ENCODE peak calls at places on chromosomes 3 and 15, in five cellular contexts. W, N, S, O and T are unnamed samples.

GRCh38 chr15:82030191-82030590 is 15.6 kb downstream of the MEX3B start:
- ATAC-seq in W (no peak), N (no peak), S (no peak), O (no peak), T (no peak)

GRCh38 chr3:98877132-98877531 is 24.4 kb downstream of the DCBLD2 start:
- ATAC-seq in W (no peak), N (no peak), S (peak; percentile 43), O (no peak), T (no peak)

GRCh38 chr15:42133892-42134502 is 22.4 kb downstream of the PLA2G4F start:
- ATAC-seq in W (peak; percentile 75), N (peak; percentile 76), S (peak; percentile 94), O (peak; percentile 77), T (no peak)

GRCh38 chr15:90918034-90918788 is 14.1 kb downstream of the HDDC3 start:
- ATAC-seq in W (no peak), N (no peak), S (no peak), O (no peak), T (no peak)

GRCh38 chr3:106629215-106629832 is 747.9 kb upstream of the CCDC54 start:
- ATAC-seq in W (no peak), N (no peak), S (peak; percentile 98), O (no peak), T (no peak)

GRCh38 chr3:16317561-16317945 is 52.5 kb downstream of the OXNAD1 start:
- ATAC-seq in W (no peak), N (peak; percentile 38), S (no peak), O (no peak), T (no peak)

GRCh38 chr3:190721330-190721729 is 141.2 kb downstream of the GMNC start:
- ATAC-seq in W (no peak), N (no peak), S (peak; percentile 95), O (no peak), T (no peak)

GRCh38 chr3:14353486-14353885 is 48.9 kb upstream of the SLC6A6 start:
- ATAC-seq in W (no peak), N (no peak), S (no peak), O (no peak), T (no peak)

GRCh38 chr3:180749796-180750195 is 70.5 kb upstream of the CCDC39 start:
- ATAC-seq in W (no peak), N (no peak), S (no peak), O (no peak), T (no peak)

DNA sequence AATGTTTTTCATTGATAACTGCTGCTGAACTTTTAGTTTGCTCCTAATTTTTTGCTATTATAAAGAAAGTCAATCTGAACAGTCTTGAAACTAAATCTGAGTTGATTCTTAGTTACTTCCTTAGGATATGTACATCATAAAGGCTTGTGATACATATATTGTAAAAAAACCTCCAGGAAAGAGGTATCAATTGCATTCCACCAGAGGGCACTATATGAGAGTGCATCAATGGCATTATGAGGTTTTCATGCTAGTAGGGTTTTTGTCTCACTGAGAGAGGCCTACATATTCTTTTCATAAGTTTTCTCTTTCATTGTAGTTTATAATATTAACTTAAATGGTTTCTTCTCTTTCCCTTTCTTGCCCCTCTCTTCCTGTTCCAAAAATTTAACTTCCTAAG is 46.9 kb downstream of the PIK3R4 start:
- ATAC-seq in W (peak; percentile 51), N (no peak), S (peak; percentile 89), O (no peak), T (no peak)
- TF ChIP-seq CTCF in W (peak; percentile 51), N (peak; percentile 19), S (peak; percentile 59), O (peak; percentile 43), T (peak; percentile 7)

GRCh38 chr3:100089802-100090668 is 24.3 kb downstream of the FILIP1L start:
- ATAC-seq in W (peak; percentile 99), N (no peak), S (peak; percentile 90), O (peak; percentile 93), T (peak; percentile 60)
- TF ChIP-seq EP300 in W (no peak), N (no peak), S (no peak), O (no peak), T (no peak)

GRCh38 chr3:19065027-19065426 is 83.3 kb upstream of the KCNH8 start:
- ATAC-seq in W (no peak), N (no peak), S (no peak), O (no peak), T (no peak)
- TF ChIP-seq CTCF in W (peak; percentile 58), N (no peak), S (peak; percentile 17), O (peak; percentile 28), T (peak; percentile 27)

GRCh38 chr3:122067214-122067550 is 12.0 kb downstream of the CD86 start:
- ATAC-seq in W (no peak), N (no peak), S (peak; percentile 66), O (no peak), T (no peak)

GRCh38 chr3:122064318-122064717 is 9.2 kb downstream of the CD86 start:
- ATAC-seq in W (no peak), N (peak; percentile 65), S (peak; percentile 8), O (no peak), T (no peak)

GRCh38 chr3:122063908-122064307 is 8.7 kb downstream of the CD86 start:
- ATAC-seq in W (no peak), N (no peak), S (peak; percentile 64), O (no peak), T (no peak)

GRCh38 chr3:122066331-122067213 is 11.4 kb downstream of the CD86 start:
- ATAC-seq in W (no peak), N (no peak), S (peak; percentile 35), O (no peak), T (no peak)

DNA sequence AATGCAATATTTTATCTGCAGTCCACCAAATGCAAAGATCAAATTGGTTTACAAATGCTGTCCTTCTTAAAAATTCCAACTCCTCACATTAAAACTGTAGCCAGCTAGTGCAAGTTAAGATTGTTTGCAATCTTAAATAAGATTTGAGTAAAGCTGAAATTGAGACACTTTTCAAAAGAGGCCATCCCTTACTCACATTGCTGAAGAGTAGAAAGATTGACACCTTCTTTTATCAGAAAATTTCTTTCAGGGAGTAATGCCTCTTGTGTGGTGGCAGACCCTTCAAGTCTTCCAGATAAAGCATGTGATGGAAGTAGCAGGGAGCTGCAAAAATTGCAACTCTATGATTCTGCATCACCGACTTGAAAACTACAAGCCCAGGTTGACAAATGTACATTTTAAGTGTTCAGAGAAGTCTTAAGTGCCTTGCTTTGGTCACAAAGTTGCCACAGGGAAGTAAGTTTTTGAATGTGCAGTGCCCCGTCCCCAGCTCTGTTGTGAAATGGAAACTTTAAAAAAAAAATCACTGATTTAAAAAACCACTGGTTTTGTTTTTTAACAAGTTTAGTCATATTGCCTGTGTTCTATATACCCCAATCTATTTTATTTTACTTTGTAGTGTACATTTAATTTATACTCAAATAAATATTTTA is 12.6 kb downstream of the CD86 start:
- ATAC-seq in W (no peak), N (no peak), S (peak; percentile 67), O (no peak), T (no peak)
- TF ChIP-seq EP300 in W (no peak), N (no peak), S (peak; percentile 3), O (no peak), T (no peak)

GRCh38 chr15:78000089-78000926 is 77.2 kb downstream of the TBC1D2B start:
- ATAC-seq in W (peak; percentile 92), N (peak; percentile 93), S (peak; percentile 87), O (peak; percentile 88), T (peak; percentile 37)
- TF ChIP-seq CTCF in W (peak; percentile 94), N (peak; percentile 91), S (peak; percentile 72), O (peak; percentile 90), T (peak; percentile 51)

GRCh38 chr3:172844428-172844827 is 93.9 kb downstream of the ECT2 start:
- ATAC-seq in W (no peak), N (no peak), S (no peak), O (no peak), T (no peak)
- TF ChIP-seq EP300 in W (no peak), N (no peak), S (no peak), O (no peak), T (no peak)

GRCh38 chr3:77500711-77501110 is 460.8 kb downstream of the ROBO2 start:
- ATAC-seq in W (no peak), N (no peak), S (no peak), O (no peak), T (no peak)

DNA sequence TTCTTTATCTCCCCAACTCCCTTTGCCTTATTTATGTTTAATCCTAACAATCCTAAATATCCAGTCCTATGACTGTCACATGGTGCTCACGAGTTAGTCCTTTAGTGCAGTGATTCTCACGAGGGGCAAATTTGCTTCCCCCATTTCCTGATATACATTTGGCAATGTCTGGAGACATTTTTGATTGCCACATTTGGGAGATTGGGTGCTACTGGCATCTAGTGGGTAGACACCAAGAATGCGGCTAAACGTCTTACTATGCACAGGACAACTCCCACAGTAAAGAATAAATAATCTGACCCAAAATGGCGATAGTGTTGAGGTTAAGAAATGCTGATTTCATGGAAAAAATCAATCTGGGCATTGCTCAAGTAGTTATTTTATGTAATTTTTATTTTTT is 466.5 kb downstream of the ROBO2 start:
- ATAC-seq in W (no peak), N (no peak), S (no peak), O (no peak), T (no peak)
- TF ChIP-seq CTCF in W (no peak), N (no peak), S (no peak), O (no peak), T (no peak)

GRCh38 chr3:101512521-101513418 is at the start of gene SENP7:
- ATAC-seq in W (peak; percentile 85), N (peak; percentile 74), S (peak; percentile 79), O (peak; percentile 92), T (peak; percentile 77)
- TF ChIP-seq EP300 in W (no peak), N (no peak), S (no peak), O (no peak), T (no peak)

DNA sequence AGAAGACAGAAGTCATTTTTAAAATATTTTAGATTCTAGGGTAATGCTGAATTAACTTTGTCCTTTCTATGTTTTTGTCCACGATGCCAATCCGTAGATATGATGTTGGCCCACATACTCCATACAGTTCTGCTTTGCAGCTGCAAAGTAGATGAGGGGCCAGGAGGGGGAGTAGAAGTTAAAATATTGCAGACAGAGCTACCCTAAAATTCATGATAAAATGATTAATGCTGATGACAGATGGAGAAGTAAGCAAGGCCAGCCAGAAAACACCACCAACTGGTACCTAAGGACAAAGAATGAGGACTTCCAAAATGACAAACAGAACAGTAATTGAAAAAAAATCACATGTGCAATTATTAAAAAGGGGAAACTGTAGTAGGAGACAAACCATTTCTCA is 756.6 kb upstream of the ARPP21 start:
- ATAC-seq in W (no peak), N (no peak), S (no peak), O (no peak), T (no peak)
- TF ChIP-seq CTCF in W (no peak), N (no peak), S (peak; percentile 4), O (no peak), T (no peak)